ENCODE peak calls at places on chromosomes 7 and 10, in nine cellular contexts. X, R, E, P, U, T, A, F and O are unnamed samples.

GRCh38 chr10:30039567-30039966 is 19.8 kb downstream of the JCAD start:
- DNase-seq in X (no peak), R (no peak), E (no peak), P (no peak), U (no peak), T (no peak), A (no peak), F (no peak), O (no peak)

GRCh38 chr7:55066938-55067337 is 48.1 kb downstream of the EGFR start:
- DNase-seq in X (no peak), R (no peak), E (no peak), P (no peak), U (no peak), T (no peak), A (no peak), F (no peak), O (no peak)

GRCh38 chr7:30032310-30033125 is 4.3 kb downstream of the PLEKHA8 start:
- DNase-seq in X (no peak), R (no peak), E (peak), P (no peak), U (no peak), T (no peak), A (peak), F (no peak), O (peak)

GRCh38 chr7:29243777-29244655 is 49.4 kb downstream of the CHN2 start:
- DNase-seq in X (no peak), R (peak), E (no peak), P (no peak), U (peak), T (no peak), A (no peak), F (peak), O (peak)

GRCh38 chr10:115402690-115403089 is 309.5 kb downstream of the ATRNL1 start:
- DNase-seq in X (no peak), R (no peak), E (no peak), P (no peak), U (no peak), T (no peak), A (peak), F (no peak), O (peak)

GRCh38 chr7:70586822-70587221 is 545.1 kb upstream of the GALNT17 start:
- DNase-seq in X (no peak), R (no peak), E (peak), P (no peak), U (no peak), T (peak), A (no peak), F (no peak), O (no peak)

GRCh38 chr7:28626629-28627262 is 214.4 kb downstream of the CREB5 start:
- DNase-seq in X (no peak), R (no peak), E (peak), P (no peak), U (no peak), T (peak), A (peak), F (peak), O (peak)

GRCh38 chr7:79664884-79665676 is 211.6 kb upstream of the MAGI2 start:
- DNase-seq in X (no peak), R (no peak), E (no peak), P (no peak), U (no peak), T (no peak), A (no peak), F (peak), O (no peak)

GRCh38 chr7:46468753-46469356 is 547.8 kb upstream of the IGFBP3 start:
- DNase-seq in X (no peak), R (no peak), E (peak), P (no peak), U (no peak), T (no peak), A (no peak), F (no peak), O (peak)

GRCh38 chr7:28112467-28112866 is 68.1 kb downstream of the JAZF1 start:
- DNase-seq in X (no peak), R (no peak), E (no peak), P (no peak), U (no peak), T (no peak), A (no peak), F (no peak), O (no peak)

GRCh38 chr10:33139191-33139646 is 181.2 kb upstream of the ITGB1 start:
- DNase-seq in X (no peak), R (peak), E (no peak), P (no peak), U (peak), T (no peak), A (no peak), F (peak), O (no peak)

GRCh38 chr7:114979803-114980507 is 58.1 kb downstream of the MDFIC start:
- DNase-seq in X (no peak), R (no peak), E (no peak), P (no peak), U (no peak), T (no peak), A (no peak), F (no peak), O (no peak)